ENCODE peak calls at places on chromosomes 11 and 22, in ten cellular contexts. A, U, D, C, F, Y, H, M, P and W are unnamed samples.

GRCh38 chr11:132994038-132994502 is 538.2 kb downstream of the OPCML start:
- DNase-seq in A (no peak), U (no peak), D (no peak), C (no peak), F (no peak), Y (no peak), H (no peak), M (peak; percentile 18), P (no peak), W (no peak)

GRCh38 chr22:31683181-31684105 is 21.4 kb upstream of the PISD start:
- DNase-seq in A (no peak), U (no peak), D (no peak), C (no peak), F (no peak), Y (peak; percentile 15), H (no peak), M (no peak), P (peak; percentile 21), W (no peak)

GRCh38 chr11:34050967-34051348 is 573 bp upstream of the CAPRIN1 start:
- DNase-seq in A (no peak), U (no peak), D (no peak), C (peak; percentile 63), F (no peak), Y (no peak), H (no peak), M (no peak), P (no peak), W (no peak)

GRCh38 chr11:56917708-56918450 is 70.8 kb upstream of the OR5AK2 start:
- DNase-seq in A (peak; percentile 80), U (no peak), D (no peak), C (no peak), F (no peak), Y (no peak), H (no peak), M (peak; percentile 3), P (no peak), W (no peak)

GRCh38 chr11:79264284-79264683 is 176.5 kb downstream of the TENM4 start:
- DNase-seq in A (no peak), U (no peak), D (no peak), C (peak; percentile 50), F (no peak), Y (no peak), H (no peak), M (no peak), P (no peak), W (no peak)

GRCh38 chr11:131042711-131043110 is 126.4 kb upstream of the SNX19 start:
- DNase-seq in A (no peak), U (no peak), D (no peak), C (no peak), F (no peak), Y (no peak), H (no peak), M (no peak), P (no peak), W (no peak)

GRCh38 chr22:38415561-38416321 is 39.3 kb downstream of the KCNJ4 start:
- DNase-seq in A (no peak), U (no peak), D (no peak), C (no peak), F (no peak), Y (peak; percentile 80), H (no peak), M (no peak), P (no peak), W (no peak)

GRCh38 chr22:22039286-22040074 is 56.9 kb upstream of the TOP3B start:
- DNase-seq in A (no peak), U (no peak), D (no peak), C (no peak), F (no peak), Y (no peak), H (no peak), M (no peak), P (no peak), W (no peak)

GRCh38 chr11:84993386-84993785 is 633.8 kb downstream of the DLG2 start:
- DNase-seq in A (no peak), U (peak; percentile 19), D (no peak), C (no peak), F (no peak), Y (no peak), H (no peak), M (peak; percentile 25), P (peak; percentile 3), W (no peak)